ENCODE peak calls at places on chromosomes 3 and 15, in five cellular contexts. D is A549, A is GM23248, Q is Karpas-422, L is endodermal cell. Z is an unnamed sample.

GRCh38 chr3:173733029-173733652 is 335.6 kb downstream of the NLGN1 start:
- DNase-seq in D (no peak), A (peak), Q (peak), L (no peak), Z (no peak)

GRCh38 chr15:63013052-63013808 is 29.3 kb upstream of the TPM1 start:
- DNase-seq in D (no peak), A (peak), Q (no peak), L (no peak), Z (no peak)

GRCh38 chr15:73952171-73952912 is 26.1 kb downstream of the LOXL1 start:
- DNase-seq in D (no peak), A (no peak), Q (no peak), L (no peak), Z (no peak)

GRCh38 chr3:107928084-107928445 is 162.8 kb downstream of the CD47 start:
- DNase-seq in D (peak), A (peak), Q (peak), L (no peak), Z (peak)

GRCh38 chr15:99454941-99455795 is 110.6 kb upstream of the MEF2A start:
- DNase-seq in D (no peak), A (peak), Q (no peak), L (peak), Z (no peak)

GRCh38 chr3:43363621-43364266 is 77.4 kb downstream of the SNRK start:
- DNase-seq in D (no peak), A (no peak), Q (no peak), L (no peak), Z (no peak)

GRCh38 chr3:181103605-181104004 is 114.1 kb upstream of the DNAJC19 start:
- DNase-seq in D (no peak), A (no peak), Q (peak), L (peak), Z (no peak)

GRCh38 chr3:114035146-114035545 is 21.2 kb downstream of the CCDC191 start:
- DNase-seq in D (no peak), A (peak), Q (no peak), L (no peak), Z (no peak)

GRCh38 chr15:89114974-89115373 is 26.7 kb downstream of the ABHD2 start:
- DNase-seq in D (no peak), A (peak), Q (no peak), L (no peak), Z (no peak)

GRCh38 chr15:71632571-71633195 is 177.7 kb upstream of the NR2E3 start:
- DNase-seq in D (no peak), A (no peak), Q (no peak), L (no peak), Z (no peak)

GRCh38 chr3:45993421-45994027 is 2.1 kb downstream of the FYCO1 start:
- DNase-seq in D (no peak), A (peak), Q (no peak), L (no peak), Z (no peak)

GRCh38 chr3:123090700-123091585 is 24.1 kb downstream of the PDIA5 start:
- DNase-seq in D (no peak), A (no peak), Q (no peak), L (peak), Z (no peak)

GRCh38 chr15:43268111-43269105 is 1.7 kb upstream of the TGM5 start:
- DNase-seq in D (no peak), A (peak), Q (no peak), L (peak), Z (no peak)

GRCh38 chr15:38696120-38696727 is 131.6 kb upstream of the RASGRP1 start:
- DNase-seq in D (no peak), A (peak), Q (no peak), L (no peak), Z (no peak)

GRCh38 chr3:14988988-14989394 is 41.6 kb downstream of the NR2C2 start:
- DNase-seq in D (peak), A (no peak), Q (peak), L (peak), Z (no peak)

GRCh38 chr3:20576228-20576627 is 390.2 kb upstream of the SGO1 start:
- DNase-seq in D (no peak), A (peak), Q (no peak), L (no peak), Z (no peak)

GRCh38 chr3:194142156-194142910 is 6.4 kb downstream of the HES1 start:
- DNase-seq in D (no peak), A (peak), Q (no peak), L (no peak), Z (no peak)

GRCh38 chr3:193788189-193788946 is 195.4 kb downstream of the OPA1 start:
- DNase-seq in D (peak), A (peak), Q (peak), L (peak), Z (peak)

GRCh38 chr3:100226712-100227429 is 33.9 kb upstream of the TBC1D23 start:
- DNase-seq in D (no peak), A (peak), Q (no peak), L (no peak), Z (no peak)

GRCh38 chr3:46882377-46883015 is 5.0 kb downstream of the PTH1R start:
- DNase-seq in D (no peak), A (peak), Q (no peak), L (peak), Z (no peak)

DNA sequence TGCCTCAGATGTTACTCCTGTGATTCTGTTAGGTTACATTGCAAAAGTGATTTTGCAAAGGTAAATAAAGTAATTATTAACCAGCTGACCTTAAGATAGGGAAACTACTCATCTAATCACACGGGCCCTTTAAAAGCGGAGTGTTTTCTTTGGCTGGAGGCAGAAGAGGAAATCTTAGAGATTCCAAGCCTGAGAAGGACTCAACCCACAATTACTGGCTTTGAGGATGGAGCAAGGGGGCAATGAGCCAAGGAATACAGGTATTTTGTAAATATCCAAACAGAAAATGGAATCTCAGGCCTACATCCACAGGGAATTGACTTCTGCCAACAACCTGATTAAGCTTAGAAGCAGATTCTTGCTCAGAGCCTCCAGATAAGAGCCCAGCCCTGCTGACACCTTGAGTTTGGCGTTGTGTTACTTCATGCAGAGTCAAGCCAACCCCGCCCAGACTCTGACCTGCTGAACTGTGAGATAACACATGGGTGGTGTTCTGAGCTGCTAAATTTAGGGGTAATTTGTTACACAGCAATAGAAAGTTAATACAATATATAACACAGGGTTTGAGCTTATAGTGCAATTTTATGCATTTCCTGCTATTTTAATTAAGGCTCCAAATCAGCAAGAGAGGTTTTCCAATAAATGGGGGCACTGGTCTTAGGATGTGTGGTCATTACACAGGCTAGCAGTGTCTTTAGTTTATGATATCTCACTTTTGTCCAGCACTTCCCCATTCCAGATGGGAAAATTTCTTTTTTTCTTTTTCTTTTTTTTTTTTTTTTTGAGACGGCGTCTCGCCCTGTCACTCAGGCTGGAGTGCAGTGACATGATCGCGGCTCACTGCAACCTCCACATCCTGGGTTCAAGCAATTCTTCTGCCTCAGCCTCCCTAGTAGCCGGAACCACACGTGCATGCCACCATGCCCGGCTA is 19.5 kb downstream of the NFKBIZ start:
- DNase-seq in D (no peak), A (no peak), Q (no peak), L (peak), Z (no peak)
- H3K27ac ChIP-seq in D (peak), A (no peak), Q (no peak), L (no peak), Z (no peak)

DNA sequence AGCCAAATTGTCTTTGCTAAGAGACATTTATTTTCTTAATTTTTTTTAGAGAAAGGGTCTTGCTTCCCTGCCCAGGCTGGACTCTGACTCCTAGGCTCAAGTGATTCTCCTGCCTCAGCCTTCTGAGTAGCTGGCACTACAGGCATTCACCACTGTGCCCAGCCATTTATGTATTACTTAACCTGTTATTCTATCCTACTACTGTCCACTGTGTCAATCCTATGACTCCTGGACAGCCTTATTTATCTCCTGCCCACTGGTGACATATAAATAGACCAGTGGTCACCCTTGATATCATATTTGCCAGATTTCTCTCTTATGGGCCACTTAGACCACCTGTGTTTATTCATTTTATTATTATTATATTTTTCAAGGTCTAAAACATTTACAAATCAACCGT is 161.4 kb downstream of the ROBO1 start:
- DNase-seq in D (no peak), A (no peak), Q (no peak), L (no peak), Z (no peak)
- H3K27ac ChIP-seq in D (no peak), A (no peak), Q (no peak), L (no peak), Z (no peak)

GRCh38 chr15:40337597-40337996 is 3.1 kb downstream of the CCDC9B start:
- DNase-seq in D (no peak), A (no peak), Q (no peak), L (no peak), Z (no peak)

GRCh38 chr15:40338041-40338657 is 2.6 kb downstream of the CCDC9B start:
- DNase-seq in D (peak), A (peak), Q (peak), L (peak), Z (peak)

GRCh38 chr15:40334941-40335795 is 5.6 kb downstream of the CCDC9B start:
- DNase-seq in D (no peak), A (no peak), Q (no peak), L (no peak), Z (no peak)

GRCh38 chr15:40334541-40334940 is 6.2 kb downstream of the CCDC9B start:
- DNase-seq in D (no peak), A (no peak), Q (no peak), L (no peak), Z (no peak)

DNA sequence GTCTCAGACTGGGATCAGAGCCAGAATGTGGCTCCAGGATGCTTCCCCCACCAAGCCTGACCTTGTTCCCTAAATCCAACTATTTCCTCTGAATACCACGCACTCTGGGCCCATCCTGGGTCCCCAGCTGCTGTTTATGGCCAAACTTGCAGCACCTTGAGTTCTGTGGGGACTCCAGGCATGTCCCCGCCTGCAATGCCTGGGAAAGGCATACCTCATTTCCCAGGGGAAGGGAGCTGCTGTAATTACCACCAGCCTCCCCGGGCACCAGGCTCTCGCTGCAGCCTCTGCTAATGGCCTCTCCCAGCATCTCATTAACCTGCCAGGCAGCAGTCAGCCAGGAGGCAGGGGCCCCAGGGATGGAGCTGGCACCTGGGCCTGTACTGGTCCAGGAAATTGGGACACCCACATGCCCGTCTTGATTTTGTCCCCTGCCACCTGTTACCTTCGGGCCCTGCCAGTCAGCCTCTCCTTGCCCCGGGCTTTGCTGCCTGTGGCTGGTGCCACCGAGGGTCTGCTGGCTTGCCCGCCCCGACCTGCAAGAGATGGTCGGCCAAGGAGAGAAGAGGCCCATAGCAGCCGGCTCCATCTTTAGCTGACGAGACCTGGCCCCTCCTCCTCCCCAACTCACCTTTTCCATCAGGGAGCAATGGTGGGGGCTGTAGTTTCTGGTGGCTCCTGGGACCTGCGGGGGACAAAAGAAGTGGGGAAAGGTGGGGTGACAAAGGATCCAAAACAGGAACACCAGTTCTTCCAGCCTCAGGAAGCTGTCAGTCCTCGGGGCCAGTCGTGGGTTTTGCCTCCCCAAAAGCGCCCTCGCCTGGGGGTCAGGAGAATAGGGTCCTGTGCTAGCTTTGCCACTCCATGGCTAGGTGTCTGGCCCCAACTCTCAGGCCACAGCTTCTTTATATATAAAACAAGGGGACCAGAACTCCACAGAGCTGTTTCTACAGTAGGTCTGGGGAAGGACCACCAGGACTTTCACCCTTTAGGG is 4.3 kb downstream of the CCDC9B start:
- DNase-seq in D (no peak), A (no peak), Q (peak), L (peak), Z (peak)
- H3K27ac ChIP-seq in D (no peak), A (no peak), Q (no peak), L (no peak), Z (no peak)

DNA sequence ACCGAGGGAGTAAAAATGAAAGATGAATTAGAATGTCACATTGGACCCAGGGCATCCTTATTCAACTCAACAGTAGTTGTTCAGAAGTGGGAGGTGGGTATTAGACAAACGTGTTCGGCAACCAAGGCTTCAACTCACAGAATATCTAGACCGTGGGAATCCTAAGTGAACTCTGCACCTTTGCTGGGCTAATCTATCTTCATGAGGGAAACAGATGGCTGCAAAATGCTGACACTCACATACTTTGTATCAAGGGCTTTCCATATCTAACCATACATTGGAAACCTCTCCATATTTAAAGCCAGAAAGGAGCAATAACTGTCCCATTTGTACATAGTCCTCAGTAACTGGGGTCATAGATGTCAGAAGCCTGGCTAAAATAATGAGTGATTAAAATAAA is 20.9 kb downstream of the PLSCR1 start:
- DNase-seq in D (no peak), A (no peak), Q (no peak), L (no peak), Z (no peak)
- H3K27ac ChIP-seq in D (no peak), A (no peak), Q (no peak), L (no peak), Z (no peak)

Z was measured in substantia nigra.